ENCODE peak calls at places on chromosomes 11 and 22, in nine cellular contexts. Y is substantia nigra, V is T-helper 1 cell, N is thoracic aorta, F is heart left ventricle, R is HuH-7, J is SHP77, B is foreskin fibroblast, M is kidney. G is an unnamed sample.

GRCh38 chr11:65141896-65142494 is 7.7 kb upstream of the SYVN1 start:
- DNase-seq in J (no peak), R (no peak), Y (no peak), N (no peak), F (no peak), M (no peak), V (no peak), B (no peak), G (no peak)

GRCh38 chr11:97140885-97141494 is 751.2 kb downstream of the JRKL start:
- DNase-seq in N (no peak), V (no peak), R (no peak), F (no peak), Y (no peak), J (peak), M (no peak), B (peak), G (no peak)

GRCh38 chr11:9568854-9569587 is 4.4 kb upstream of the WEE1 start:
- DNase-seq in N (no peak), B (peak), F (peak), V (no peak), J (no peak), Y (no peak), M (peak), R (peak), G (no peak)

GRCh38 chr22:37563153-37564081 is 3.1 kb downstream of the CDC42EP1 start:
- DNase-seq in R (no peak), V (no peak), N (peak), M (peak), J (no peak), B (peak), Y (peak), F (peak), G (no peak)

GRCh38 chr11:110069158-110069737 is 23.9 kb upstream of the ZC3H12C start:
- DNase-seq in Y (no peak), J (peak), M (no peak), V (no peak), N (no peak), F (peak), B (peak), R (no peak), G (no peak)

GRCh38 chr11:65047581-65048422 is 6.8 kb downstream of the SAC3D1 start:
- DNase-seq in F (no peak), M (no peak), B (peak), J (no peak), N (no peak), Y (no peak), R (no peak), V (no peak), G (no peak)

GRCh38 chr11:118145285-118146227 is 7.1 kb downstream of the SCN4B start:
- DNase-seq in R (peak), N (peak), Y (peak), J (peak), B (peak), F (peak), V (peak), M (peak), G (no peak)

GRCh38 chr11:73001615-73002014 is 140.5 kb downstream of the FCHSD2 start:
- DNase-seq in J (peak), F (no peak), V (no peak), Y (no peak), N (no peak), R (no peak), M (no peak), B (peak), G (no peak)

GRCh38 chr11:4090258-4090657 is 4.3 kb upstream of the RRM1 start:
- DNase-seq in J (no peak), R (no peak), B (no peak), Y (no peak), V (peak), M (no peak), F (no peak), N (no peak), G (no peak)

GRCh38 chr11:68678031-68678441 is 6.3 kb upstream of the GAL start:
- DNase-seq in B (no peak), R (no peak), V (no peak), F (no peak), J (no peak), N (no peak), Y (no peak), M (no peak), G (no peak)

GRCh38 chr11:92329137-92329536 is 104.5 kb downstream of the FAT3 start:
- DNase-seq in B (no peak), F (no peak), V (no peak), Y (no peak), R (no peak), M (no peak), J (no peak), N (no peak), G (no peak)

GRCh38 chr11:44780940-44781631 is 54.3 kb downstream of the TSPAN18 start:
- DNase-seq in V (no peak), J (no peak), M (peak), B (no peak), Y (no peak), R (no peak), N (no peak), F (peak), G (no peak)

GRCh38 chr11:6418958-6419611 is at the start of gene APBB1:
- DNase-seq in V (peak), J (no peak), M (peak), R (peak), B (peak), F (peak), N (no peak), Y (peak), G (no peak)

GRCh38 chr22:32994046-32994827 is 63.9 kb downstream of the SYN3 start:
- DNase-seq in F (no peak), N (no peak), M (no peak), B (no peak), J (no peak), R (no peak), V (no peak), Y (no peak), G (no peak)

GRCh38 chr11:106152824-106153223 is 75.4 kb downstream of the AASDHPPT start:
- DNase-seq in J (no peak), R (no peak), Y (no peak), B (peak), M (no peak), N (no peak), F (no peak), V (no peak), G (no peak)

GRCh38 chr11:123173040-123173855 is 21.8 kb downstream of the CLMP start:
- DNase-seq in Y (no peak), J (no peak), B (peak), M (no peak), V (no peak), F (no peak), N (no peak), R (no peak), G (peak)

GRCh38 chr11:98107736-98108135 is 913.0 kb upstream of the CNTN5 start:
- DNase-seq in V (no peak), J (peak), Y (no peak), M (no peak), R (no peak), B (no peak), N (no peak), F (peak), G (no peak)